ENCODE peak calls at places on chromosome 11, in six cellular contexts. S is A549, K is HCT116, X is tibial nerve, T is uterus, V is esophagus squamous epithelium. D is an unnamed sample.

GRCh38 chr11:111352935-111353695 is 26.0 kb downstream of the POU2AF1 start:
- DNase-seq in S (no peak), T (peak), X (no peak), K (no peak), V (no peak), D (no peak)

GRCh38 chr11:123083623-123084029 is 21.7 kb upstream of the HSPA8 start:
- DNase-seq in T (peak), V (no peak), X (peak), K (peak), S (peak), D (peak)

GRCh38 chr11:10474551-10474950 is 19.5 kb downstream of the AMPD3 start:
- DNase-seq in T (no peak), X (no peak), S (no peak), K (no peak), V (no peak), D (no peak)

GRCh38 chr11:74685905-74686304 is 45.3 kb downstream of the CHRDL2 start:
- DNase-seq in S (no peak), X (peak), K (no peak), T (no peak), V (no peak), D (no peak)

GRCh38 chr11:11472096-11472495 is 119.0 kb upstream of the CSNK2A3 start:
- DNase-seq in T (no peak), K (no peak), S (no peak), V (no peak), X (no peak), D (no peak)

GRCh38 chr11:36110698-36111410 is 167.0 kb downstream of the LDLRAD3 start:
- DNase-seq in S (no peak), X (no peak), K (no peak), T (no peak), V (no peak), D (no peak)

GRCh38 chr11:118535261-118535660 is 4.3 kb downstream of the TMEM25 start:
- DNase-seq in K (no peak), S (no peak), X (no peak), T (no peak), V (no peak), D (no peak)

GRCh38 chr11:130652671-130653335 is 204.4 kb downstream of the ADAMTS15 start:
- DNase-seq in K (no peak), T (peak), X (peak), S (no peak), V (no peak), D (no peak)

GRCh38 chr11:65416341-65417185 is 6.0 kb upstream of the NEAT1 start:
- DNase-seq in T (peak), K (peak), X (peak), S (peak), V (no peak), D (peak)

GRCh38 chr11:12854829-12855228 is 154.3 kb upstream of the RASSF10 start:
- DNase-seq in T (no peak), X (no peak), V (no peak), K (no peak), S (peak), D (no peak)

GRCh38 chr11:129705341-129705740 is 110.3 kb upstream of the TMEM45B start:
- DNase-seq in S (no peak), V (no peak), X (no peak), K (no peak), T (no peak), D (no peak)

GRCh38 chr11:833114-833791 is 501 bp downstream of the CD151 start:
- DNase-seq in T (no peak), S (no peak), X (no peak), V (no peak), K (no peak), D (no peak)

DNA sequence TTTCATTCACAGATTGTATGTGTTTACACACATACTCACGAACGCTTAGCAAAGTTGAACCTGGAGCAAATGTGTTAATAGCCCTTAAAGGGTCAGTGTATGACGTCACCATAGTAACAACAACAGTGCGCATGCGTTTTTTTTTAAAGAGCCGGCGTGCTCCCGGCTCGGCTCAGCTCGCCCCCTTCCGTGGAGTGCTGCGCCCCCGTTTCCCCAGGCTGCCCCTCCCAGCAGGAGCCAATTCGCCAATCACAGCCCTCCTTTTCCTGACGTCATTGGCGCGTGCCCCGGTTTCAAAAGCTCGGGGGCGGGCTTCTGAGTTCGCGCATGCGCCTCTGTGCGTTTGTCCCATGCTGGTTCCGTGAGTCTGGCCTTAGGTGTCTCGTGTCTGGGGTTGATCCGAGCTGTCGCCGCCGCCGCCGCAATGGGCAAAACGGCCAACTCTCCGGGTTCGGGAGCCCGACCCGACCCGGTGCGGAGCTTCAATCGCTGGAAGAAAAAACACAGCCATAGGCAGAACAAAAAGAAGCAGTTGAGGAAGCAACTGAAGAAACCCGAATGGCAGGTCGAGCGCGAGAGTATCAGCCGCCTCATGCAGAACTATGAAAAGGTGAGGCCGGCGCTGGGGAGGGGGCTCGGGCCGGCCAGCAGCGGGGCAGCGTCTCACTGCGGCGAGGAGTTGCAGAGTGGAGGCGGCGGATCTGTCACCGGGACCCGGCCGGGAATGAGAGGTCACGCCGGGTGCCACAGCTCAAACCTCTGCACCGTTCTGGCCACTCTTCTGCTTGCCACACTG is at the start of gene DDX10:
- DNase-seq in S (peak), K (peak), V (peak), X (peak), T (peak), D (peak)
- TF ChIP-seq POLR2A in S (peak), K (peak), V (peak), X (no peak), T (no peak), D (peak)

GRCh38 chr11:66851698-66852465 is 5.0 kb upstream of the LRFN4 start:
- DNase-seq in K (no peak), X (no peak), S (no peak), T (no peak), V (no peak), D (no peak)
- TF ChIP-seq POLR2A in K (no peak), X (no peak), S (no peak), T (no peak), V (no peak), D (no peak)

DNA sequence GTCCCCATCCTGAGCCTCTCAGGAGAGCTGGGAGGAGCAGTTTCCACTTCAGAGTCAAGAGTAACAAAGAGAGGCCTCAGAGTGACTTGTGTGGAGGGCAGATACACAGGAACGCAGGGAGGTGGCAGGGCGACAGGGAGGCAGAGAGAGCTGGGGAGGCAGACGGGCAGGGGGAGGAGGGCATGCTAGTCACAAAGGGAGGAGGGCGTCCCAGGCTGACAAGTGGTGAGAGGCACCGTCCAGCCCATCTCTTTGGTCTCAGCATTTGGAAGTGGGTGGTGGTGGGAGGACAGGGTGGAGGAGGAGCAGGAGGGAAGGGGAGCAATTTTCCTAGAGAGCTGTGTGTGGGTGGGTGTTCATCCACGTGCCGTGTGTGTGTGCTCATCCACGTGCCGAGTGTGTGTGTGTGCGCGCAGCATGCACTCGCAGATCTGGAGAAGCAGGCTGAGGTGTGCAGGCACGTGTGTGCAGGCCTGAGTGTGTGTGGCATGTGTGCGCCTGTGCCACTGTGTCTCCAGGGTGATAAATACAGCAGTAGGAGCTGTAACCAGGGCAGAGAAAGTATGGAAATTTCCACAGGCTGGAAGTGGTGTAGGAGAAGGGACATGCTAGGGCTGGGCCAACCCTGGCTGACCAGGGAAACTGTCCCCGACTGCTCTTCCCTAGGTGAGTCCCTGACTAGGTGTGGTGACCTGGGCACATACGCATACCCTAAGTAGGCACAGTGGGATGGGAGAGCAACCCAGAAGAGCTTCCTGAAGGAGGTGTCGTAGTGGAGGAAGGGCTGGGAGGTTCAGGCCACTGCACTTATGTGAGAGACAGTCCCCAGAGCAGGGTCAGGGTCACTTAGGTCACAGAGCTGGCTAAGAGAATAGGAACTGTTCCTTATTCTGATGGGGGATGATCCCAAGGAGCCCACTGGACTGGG is 7.3 kb upstream of the PDE2A start:
- DNase-seq in X (no peak), S (no peak), K (no peak), T (no peak), V (no peak), D (no peak)
- TF ChIP-seq POLR2A in X (no peak), S (no peak), K (no peak), T (no peak), V (no peak), D (no peak)

GRCh38 chr11:77065878-77066228 is 918 bp upstream of the CAPN5 start:
- DNase-seq in V (no peak), S (no peak), X (peak), T (peak), K (no peak), D (no peak)
- TF ChIP-seq POLR2A in V (no peak), S (no peak), X (no peak), T (no peak), K (no peak), D (no peak)

GRCh38 chr11:66593303-66593635 is 284 bp downstream of the CCS start:
- DNase-seq in K (no peak), X (no peak), V (no peak), T (no peak), S (no peak), D (no peak)

GRCh38 chr11:66589996-66590675 is 2.7 kb downstream of the CCDC87 start:
- DNase-seq in K (no peak), V (no peak), X (no peak), S (no peak), T (no peak), D (no peak)

GRCh38 chr11:66591175-66591574 is 1.7 kb downstream of the CCDC87 start:
- DNase-seq in S (no peak), T (no peak), V (no peak), X (no peak), K (no peak), D (no peak)

GRCh38 chr11:66593650-66594049 is 665 bp downstream of the CCS start:
- DNase-seq in S (no peak), X (no peak), K (no peak), T (no peak), V (no peak), D (no peak)

DNA sequence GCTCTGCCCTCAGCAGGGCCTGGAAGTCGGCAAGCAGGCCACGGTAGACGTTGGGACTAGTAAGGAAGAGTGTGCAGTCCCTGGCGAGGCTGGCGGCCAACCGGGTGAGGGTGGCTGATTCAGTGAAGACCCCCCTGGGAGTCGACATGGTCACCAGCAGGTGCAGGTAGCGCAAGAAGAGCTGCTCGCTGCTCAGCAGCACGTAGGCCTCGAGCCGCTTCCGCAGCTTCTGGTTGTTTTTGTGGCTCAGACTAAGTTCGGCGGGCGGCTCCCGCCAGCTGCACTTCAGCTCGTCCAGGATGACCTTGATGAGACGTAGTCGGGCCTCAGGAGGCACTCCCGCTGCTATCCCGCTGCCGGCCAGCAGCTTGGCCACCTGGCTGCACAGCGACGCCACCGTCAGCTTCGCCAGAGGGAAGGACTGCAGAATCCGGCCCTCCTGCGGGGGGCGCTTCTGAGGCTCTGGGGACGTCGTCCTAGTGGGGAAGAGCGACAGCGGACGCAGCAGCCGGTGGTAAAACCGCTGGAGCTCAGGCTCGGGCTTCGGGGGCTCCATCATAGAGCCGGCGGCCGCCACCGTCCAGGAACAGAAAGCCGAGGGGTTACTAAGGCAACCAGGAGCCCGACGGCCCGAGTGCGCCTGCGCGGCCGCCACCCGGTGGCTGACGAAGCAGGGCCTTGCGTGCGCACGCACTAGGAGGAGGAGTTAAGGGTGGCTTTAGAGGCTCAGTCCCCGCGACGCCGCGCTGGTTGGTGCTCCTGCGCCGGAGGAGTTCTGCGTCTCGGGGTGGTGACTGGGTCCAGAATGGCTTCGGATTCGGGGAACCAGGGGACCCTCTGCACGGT is at the start of the genes CCDC87 and CCS:
- DNase-seq in V (peak), T (peak), S (peak), X (peak), K (peak), D (peak)
- TF ChIP-seq POLR2A in V (peak), T (peak), S (peak), X (peak), K (peak), D (peak)

D was measured in H54.